ENCODE peak calls at places on chromosomes 6 and 20, in eight cellular contexts. D is astrocyte of the cerebellum, J is nephron progenitor cell, C is vagina, S is fibroblast of lung, Z is Peyer's patch, O is esophagus squamous epithelium, Q is glutamatergic neuron. U is an unnamed sample.

GRCh38 chr6:18101271-18101670 is 21.2 kb downstream of the NHLRC1 start:
- DNase-seq in D (no peak), J (no peak), C (no peak), S (peak; percentile 17), Z (no peak), O (no peak), Q (no peak), U (no peak)

GRCh38 chr20:32761831-32762753 is at the start of gene DNMT3B:
- DNase-seq in D (peak; percentile 40), J (peak; percentile 94), C (no peak), S (peak; percentile 74), Z (peak; percentile 81), O (no peak), Q (peak; percentile 96), U (no peak)

GRCh38 chr6:74605942-74606341 is 599.9 kb downstream of the COL12A1 start:
- DNase-seq in D (no peak), J (no peak), C (no peak), S (no peak), Z (no peak), O (no peak), Q (no peak), U (no peak)

GRCh38 chr6:49430187-49430586 is 32.9 kb downstream of the MMUT start:
- DNase-seq in D (no peak), J (no peak), C (no peak), S (peak; percentile 2), Z (no peak), O (no peak), Q (no peak), U (no peak)

GRCh38 chr6:33445020-33445676 is 9.2 kb upstream of the ZBTB9 start:
- DNase-seq in D (no peak), J (no peak), C (no peak), S (no peak), Z (no peak), O (no peak), Q (no peak), U (no peak)

GRCh38 chr6:158869010-158869603 is 49.9 kb upstream of the EZR start:
- DNase-seq in D (no peak), J (peak; percentile 12), C (no peak), S (no peak), Z (no peak), O (no peak), Q (no peak), U (no peak)

GRCh38 chr6:62150048-62150663 is 135.9 kb downstream of the KHDRBS2 start:
- DNase-seq in D (peak; percentile 5), J (peak; percentile 28), C (no peak), S (peak; percentile 23), Z (no peak), O (no peak), Q (no peak), U (no peak)

GRCh38 chr6:127446356-127446755 is 12.8 kb downstream of the KIAA0408 start:
- DNase-seq in D (no peak), J (no peak), C (no peak), S (peak; percentile 41), Z (no peak), O (no peak), Q (no peak), U (no peak)

GRCh38 chr6:26286168-26286854 is 78.7 kb upstream of the BTN3A2 start:
- DNase-seq in D (peak; percentile 56), J (peak; percentile 68), C (no peak), S (peak; percentile 84), Z (peak; percentile 72), O (no peak), Q (peak; percentile 39), U (no peak)

DNA sequence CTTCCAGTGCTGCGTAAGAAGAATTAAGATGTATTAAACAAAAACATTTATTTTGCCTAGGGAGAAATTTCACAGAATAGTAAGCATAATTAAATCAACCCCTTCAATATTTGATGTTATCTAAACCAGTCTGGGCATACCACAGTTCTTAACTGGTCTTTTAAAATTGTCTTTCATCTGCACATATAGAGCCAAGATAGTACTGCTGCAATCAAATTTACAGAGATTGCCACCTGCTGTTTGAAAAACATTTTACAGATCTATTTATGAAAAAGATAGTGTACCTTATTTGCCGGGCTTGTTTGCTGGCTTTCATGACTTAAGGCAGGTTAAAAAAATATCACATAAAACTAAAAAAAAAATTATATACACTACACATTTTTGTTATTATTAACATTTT is 323.2 kb downstream of the ADGRB3 start:
- DNase-seq in D (no peak), J (no peak), C (no peak), S (peak; percentile 21), Z (no peak), O (no peak), Q (no peak), U (no peak)
- TF ChIP-seq CTCF in D (no peak), J (no peak), C (no peak), S (peak; percentile 21), Z (no peak), O (no peak), Q (no peak), U (no peak)

DNA sequence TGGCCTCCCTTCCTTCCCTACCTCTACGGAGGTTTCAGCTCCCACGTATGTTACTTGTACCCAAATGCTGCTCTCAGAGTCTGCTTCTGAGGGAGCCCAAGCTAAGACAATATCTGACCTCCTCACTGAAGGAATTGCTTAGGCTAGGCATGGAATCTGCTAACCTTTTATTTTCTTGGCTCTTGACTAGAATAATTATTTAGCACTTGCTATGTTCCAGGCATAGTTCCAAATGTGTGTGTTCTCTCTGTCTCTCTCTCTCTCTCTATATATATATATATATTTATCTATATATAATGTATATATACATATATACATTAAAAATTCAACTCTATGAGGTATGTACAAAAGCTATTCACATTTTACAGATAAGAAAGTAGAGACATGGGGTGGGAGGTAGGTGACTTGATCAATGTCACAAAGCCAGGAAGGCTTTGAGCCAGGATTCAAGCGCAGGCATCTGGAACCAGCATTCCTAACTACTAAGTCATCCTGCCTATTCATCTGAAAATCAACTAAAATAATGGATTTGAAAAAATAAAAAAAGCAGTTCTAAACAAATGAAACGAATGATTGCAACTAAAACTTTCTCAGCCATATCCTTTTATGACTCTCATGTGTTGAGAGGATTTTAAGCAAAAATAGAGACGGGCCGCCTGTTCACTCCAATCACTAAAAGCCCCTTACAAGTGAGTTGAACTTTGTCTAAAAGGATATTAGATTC is 189.7 kb upstream of the JAG1 start:
- DNase-seq in D (peak; percentile 81), J (no peak), C (no peak), S (peak; percentile 89), Z (no peak), O (no peak), Q (no peak), U (peak; percentile 64)
- TF ChIP-seq CTCF in D (no peak), J (no peak), C (no peak), S (no peak), Z (no peak), O (no peak), Q (no peak), U (no peak)

DNA sequence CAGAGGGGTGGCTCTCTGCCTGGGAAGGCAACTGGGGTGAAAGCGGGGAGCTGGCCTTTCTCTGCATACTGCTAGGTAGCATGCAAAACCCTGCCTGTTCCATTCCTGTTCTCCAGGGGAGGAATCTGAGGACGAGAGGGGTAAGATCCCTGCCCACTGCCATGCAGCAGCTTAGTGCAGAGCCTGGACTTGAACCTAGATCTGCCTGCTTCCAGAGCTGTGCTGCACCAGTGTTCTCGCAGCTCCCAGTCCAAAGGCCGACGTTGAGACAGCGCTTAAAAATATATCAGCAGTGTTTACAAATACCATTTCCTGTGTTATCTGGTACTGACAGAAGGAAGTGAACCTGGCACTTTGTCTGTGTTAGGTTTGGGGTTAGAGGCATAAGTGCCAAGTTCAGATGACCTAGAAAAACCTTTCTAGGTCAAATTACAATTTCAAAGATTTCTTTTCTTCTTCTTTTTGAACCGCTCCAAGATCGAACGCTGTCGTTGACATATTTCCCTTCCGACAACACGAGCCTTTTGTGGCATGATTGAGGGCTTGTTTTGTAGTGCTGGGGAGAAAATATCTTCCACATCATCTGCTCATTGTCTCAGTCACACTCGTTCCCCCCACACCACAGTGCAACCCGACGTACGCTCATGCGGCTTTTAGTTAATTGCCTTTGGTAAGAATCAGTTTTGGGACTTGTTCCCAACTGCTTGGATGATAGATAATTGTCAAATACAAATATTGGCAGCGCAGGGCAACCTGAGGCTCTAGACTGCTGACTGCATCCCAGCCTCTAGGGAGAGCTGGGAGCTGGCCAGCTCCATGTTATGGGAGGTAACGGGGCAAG is 44.6 kb downstream of the TOX2 start:
- DNase-seq in D (peak; percentile 39), J (no peak), C (no peak), S (peak; percentile 57), Z (peak; percentile 58), O (no peak), Q (no peak), U (no peak)
- TF ChIP-seq CTCF in D (no peak), J (no peak), C (no peak), S (no peak), Z (no peak), O (no peak), Q (no peak), U (no peak)

GRCh38 chr20:3246682-3247081 is 7.7 kb upstream of the SLC4A11 start:
- DNase-seq in D (no peak), J (no peak), C (no peak), S (no peak), Z (no peak), O (no peak), Q (no peak), U (no peak)

GRCh38 chr20:3250091-3250504 is 11.1 kb upstream of the SLC4A11 start:
- DNase-seq in D (no peak), J (peak; percentile 57), C (no peak), S (no peak), Z (peak; percentile 47), O (no peak), Q (peak; percentile 73), U (no peak)

GRCh38 chr20:3247638-3248037 is 8.6 kb upstream of the SLC4A11 start:
- DNase-seq in D (no peak), J (no peak), C (no peak), S (no peak), Z (no peak), O (no peak), Q (no peak), U (no peak)

GRCh38 chr20:3248993-3249347 is 10.0 kb upstream of the SLC4A11 start:
- DNase-seq in D (no peak), J (no peak), C (no peak), S (no peak), Z (no peak), O (no peak), Q (no peak), U (no peak)

DNA sequence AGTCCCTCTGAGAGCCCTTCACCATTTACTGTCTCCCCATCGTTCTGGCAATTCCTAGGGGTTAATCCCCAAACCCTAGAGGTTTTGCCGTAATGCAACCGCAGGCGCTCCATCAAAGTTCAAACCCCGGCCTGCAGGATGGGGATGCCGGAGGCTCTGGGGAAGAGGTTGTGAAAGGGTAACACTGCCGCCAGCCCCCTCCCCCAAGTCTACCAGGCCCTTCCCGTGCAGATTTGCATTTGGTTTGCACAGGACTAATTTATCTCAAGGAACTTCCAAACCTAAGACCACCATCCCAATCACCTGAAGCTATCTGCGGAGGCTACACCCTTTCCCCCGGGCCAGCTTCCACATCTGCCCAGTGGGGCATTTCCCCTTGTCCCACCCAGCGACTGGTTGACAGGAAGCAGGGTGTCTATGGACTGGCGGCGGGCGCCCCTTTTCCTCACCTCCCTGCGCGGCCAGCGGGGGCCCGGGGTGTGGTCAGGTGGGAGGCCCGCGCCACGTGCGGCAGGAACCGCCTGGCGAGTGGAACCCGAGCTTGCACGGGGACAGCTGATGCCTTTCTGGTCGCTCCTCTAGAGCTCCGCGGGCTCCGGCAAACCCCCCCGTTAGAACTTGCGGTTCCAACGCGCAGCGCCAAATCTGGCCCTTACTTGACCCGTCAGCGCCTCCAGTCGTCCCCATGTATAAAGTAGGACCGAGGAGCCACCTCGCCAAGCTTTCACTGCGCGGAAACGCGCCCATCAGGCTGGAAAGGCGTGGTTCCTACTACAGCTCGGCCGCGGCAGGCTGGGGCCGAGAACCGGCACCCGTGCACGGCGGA is 9.4 kb upstream of the SLC4A11 start:
- DNase-seq in D (no peak), J (peak; percentile 48), C (no peak), S (peak; percentile 33), Z (peak; percentile 56), O (no peak), Q (peak; percentile 57), U (no peak)
- TF ChIP-seq CTCF in D (no peak), J (no peak), C (no peak), S (no peak), Z (no peak), O (no peak), Q (no peak), U (no peak)